ENCODE peak calls at places on chromosome 4, in four cellular contexts. P is suprapubic skin, L is A549, V is stomach. Q is an unnamed sample. For H3K9me3, the result is how much of the 10 kb centered on the place peaks cover.

GRCh38 chr4:163063891-163064290 is 102.8 kb downstream of the NAF1 start:
- DNase-seq in L (peak), V (no peak), P (no peak), Q (no peak)

GRCh38 chr4:104393649-104394048 is 101.0 kb downstream of the CXXC4 start:
- DNase-seq in L (no peak), V (no peak), P (no peak), Q (no peak)

GRCh38 chr4:182643801-182644311 is 273.3 kb downstream of the DCTD start:
- DNase-seq in P (no peak), L (no peak), V (no peak), Q (no peak)

GRCh38 chr4:55186700-55187099 is 61.3 kb upstream of the KDR start:
- DNase-seq in V (no peak), L (no peak), P (no peak), Q (no peak)

GRCh38 chr4:174218127-174218790 is 65.2 kb downstream of the FBXO8 start:
- DNase-seq in V (no peak), L (no peak), P (no peak), Q (no peak)

GRCh38 chr4:46506876-46507275 is 116.9 kb upstream of the GABRA2 start:
- DNase-seq in L (no peak), P (no peak), V (no peak), Q (no peak)

GRCh38 chr4:36006226-36006625 is 238.1 kb downstream of the ARAP2 start:
- DNase-seq in V (no peak), P (no peak), L (peak), Q (no peak)

GRCh38 chr4:177281544-177281943 is 28.1 kb upstream of the NEIL3 start:
- DNase-seq in L (no peak), P (no peak), V (no peak), Q (no peak)

GRCh38 chr4:84856468-84856867 is 110.0 kb downstream of the WDFY3 start:
- DNase-seq in P (no peak), V (no peak), L (no peak), Q (no peak)

GRCh38 chr4:24655971-24656370 is 71.6 kb upstream of the DHX15 start:
- DNase-seq in V (no peak), P (no peak), L (peak), Q (no peak)

GRCh38 chr4:61923179-61923578 is 723.1 kb downstream of the ADGRL3 start:
- DNase-seq in L (no peak), P (no peak), V (no peak), Q (no peak)

GRCh38 chr4:180028682-180029081 is 2214.5 kb upstream of the TENM3 start:
- DNase-seq in L (peak), P (no peak), V (no peak), Q (peak)

GRCh38 chr4:26812049-26812729 is 48.5 kb upstream of the STIM2 start:
- DNase-seq in V (no peak), L (no peak), P (no peak), Q (no peak)

GRCh38 chr4:108427946-108428345 is 192.4 kb upstream of the RPL34 start:
- DNase-seq in V (no peak), L (no peak), P (no peak), Q (no peak)

GRCh38 chr4:84691170-84691691 is 108.3 kb downstream of the CDS1 start:
- DNase-seq in P (no peak), V (no peak), L (peak), Q (no peak)

GRCh38 chr4:142407569-142407968 is 438.5 kb downstream of the INPP4B start:
- DNase-seq in V (no peak), L (peak), P (no peak), Q (no peak)

GRCh38 chr4:108333353-108333920 is 164.7 kb upstream of the LEF1 start:
- DNase-seq in P (no peak), L (no peak), V (no peak), Q (no peak)

GRCh38 chr4:8089862-8090261 is 68.8 kb downstream of the ABLIM2 start:
- DNase-seq in P (no peak), V (no peak), L (no peak), Q (no peak)

GRCh38 chr4:89305712-89306437 is 1.7 kb downstream of the GPRIN3 start:
- DNase-seq in V (no peak), P (no peak), L (peak), Q (no peak)

GRCh38 chr4:172042714-172043114 is 229.5 kb downstream of the GALNTL6 start:
- DNase-seq in L (peak), V (no peak), P (no peak), Q (no peak)

GRCh38 chr4:168098257-168098717 is 6.0 kb downstream of the ANXA10 start:
- DNase-seq in V (no peak), P (no peak), L (peak), Q (no peak)

GRCh38 chr4:83959160-83959559 is 423.3 kb downstream of the GPAT3 start:
- DNase-seq in V (no peak), L (no peak), P (no peak), Q (no peak)

GRCh38 chr4:47155907-47156306 is 124.5 kb downstream of the GABRB1 start:
- DNase-seq in V (no peak), L (no peak), P (no peak), Q (no peak)

GRCh38 chr4:34202154-34202553 is 2042.2 kb downstream of the ARAP2 start:
- DNase-seq in V (no peak), L (no peak), P (no peak), Q (no peak)

GRCh38 chr4:19063662-19064061 is 1042.1 kb upstream of the LCORL start:
- DNase-seq in L (no peak), V (no peak), P (no peak), Q (no peak)

GRCh38 chr4:169070895-169071218 is 60.8 kb upstream of the CBR4 start:
- DNase-seq in P (no peak), V (peak), L (peak), Q (peak)

GRCh38 chr4:59960143-59960542 is 1240.0 kb upstream of the ADGRL3 start:
- DNase-seq in L (no peak), P (no peak), V (no peak), Q (no peak)

GRCh38 chr4:5708171-5708828 is at the start of gene EVC2:
- DNase-seq in V (peak), L (peak), P (peak), Q (peak)

GRCh38 chr4:123304151-123305021 is 92.2 kb upstream of the SPRY1 start:
- DNase-seq in V (no peak), L (no peak), P (no peak), Q (no peak)

DNA sequence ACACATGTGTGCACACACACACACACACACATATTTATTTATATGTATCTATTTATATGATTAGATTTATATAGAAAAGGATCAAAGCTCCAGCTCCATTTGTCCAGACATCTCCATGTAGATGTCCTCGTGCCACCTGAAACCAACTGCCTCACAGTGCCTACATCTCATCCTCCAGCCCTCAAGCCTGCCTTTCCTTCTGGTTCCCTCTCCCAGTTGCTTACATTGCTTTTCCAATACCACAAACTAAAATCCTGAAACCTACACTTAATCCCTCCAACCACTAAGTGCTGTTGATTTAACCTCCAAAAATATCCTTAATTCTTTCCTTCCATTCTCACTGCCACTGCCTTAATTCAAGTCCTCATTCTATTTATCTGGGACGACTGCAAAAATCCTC is 51.4 kb downstream of the STBD1 start:
- DNase-seq in P (no peak), V (no peak), L (no peak), Q (no peak)
- H3K9me3 ChIP-seq in P (under half), V (under half), L (under half), Q (under half)

GRCh38 chr4:139317635-139318034 is 15.4 kb upstream of the NDUFC1 start:
- DNase-seq in P (no peak), V (no peak), L (no peak), Q (no peak)

GRCh38 chr4:139315221-139315675 is 13.0 kb upstream of the NDUFC1 start:
- DNase-seq in V (no peak), L (no peak), P (no peak), Q (no peak)

GRCh38 chr4:139314047-139314800 is 11.9 kb upstream of the NDUFC1 start:
- DNase-seq in L (no peak), V (no peak), P (no peak), Q (no peak)

GRCh38 chr4:139319571-139319970 is 17.3 kb upstream of the NDUFC1 start:
- DNase-seq in V (no peak), L (no peak), P (no peak), Q (no peak)

GRCh38 chr4:139316733-139317132 is 14.5 kb upstream of the NDUFC1 start:
- DNase-seq in L (no peak), V (no peak), P (no peak), Q (no peak)
- H3K4me3 ChIP-seq in L (no peak), V (no peak), P (no peak), Q (no peak)

DNA sequence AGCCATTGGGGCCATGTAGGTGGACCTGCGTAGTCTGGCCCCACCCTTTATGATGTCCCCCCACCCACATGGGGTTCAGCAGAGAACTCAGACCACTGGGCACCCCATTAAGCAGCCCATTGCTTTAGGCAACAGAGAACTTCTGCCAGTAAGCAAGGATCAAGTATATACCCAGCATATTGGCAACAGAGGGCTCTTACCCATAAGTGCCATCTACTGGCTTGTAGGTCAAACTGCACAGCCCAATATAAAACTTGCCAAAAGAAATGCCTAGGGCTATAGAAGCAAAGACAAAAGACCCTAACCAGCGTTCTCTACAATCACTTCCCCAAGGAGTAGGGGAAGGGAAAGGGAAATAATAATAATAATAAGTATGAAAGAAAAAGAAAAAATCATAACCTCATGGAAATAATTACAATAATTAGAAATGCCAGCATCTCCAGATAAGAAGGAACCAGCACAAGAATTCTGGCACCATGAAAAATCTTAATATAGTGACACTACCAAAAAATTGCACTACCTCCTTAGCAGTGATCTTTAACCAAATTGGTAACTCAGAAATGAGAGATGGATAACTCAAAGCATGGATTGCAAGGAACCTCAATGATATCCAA is 1090.7 kb downstream of the FAT4 start:
- DNase-seq in P (no peak), L (peak), V (no peak), Q (no peak)
- TF ChIP-seq CTCF in P (no peak), L (no peak), V (peak), Q (no peak)

DNA sequence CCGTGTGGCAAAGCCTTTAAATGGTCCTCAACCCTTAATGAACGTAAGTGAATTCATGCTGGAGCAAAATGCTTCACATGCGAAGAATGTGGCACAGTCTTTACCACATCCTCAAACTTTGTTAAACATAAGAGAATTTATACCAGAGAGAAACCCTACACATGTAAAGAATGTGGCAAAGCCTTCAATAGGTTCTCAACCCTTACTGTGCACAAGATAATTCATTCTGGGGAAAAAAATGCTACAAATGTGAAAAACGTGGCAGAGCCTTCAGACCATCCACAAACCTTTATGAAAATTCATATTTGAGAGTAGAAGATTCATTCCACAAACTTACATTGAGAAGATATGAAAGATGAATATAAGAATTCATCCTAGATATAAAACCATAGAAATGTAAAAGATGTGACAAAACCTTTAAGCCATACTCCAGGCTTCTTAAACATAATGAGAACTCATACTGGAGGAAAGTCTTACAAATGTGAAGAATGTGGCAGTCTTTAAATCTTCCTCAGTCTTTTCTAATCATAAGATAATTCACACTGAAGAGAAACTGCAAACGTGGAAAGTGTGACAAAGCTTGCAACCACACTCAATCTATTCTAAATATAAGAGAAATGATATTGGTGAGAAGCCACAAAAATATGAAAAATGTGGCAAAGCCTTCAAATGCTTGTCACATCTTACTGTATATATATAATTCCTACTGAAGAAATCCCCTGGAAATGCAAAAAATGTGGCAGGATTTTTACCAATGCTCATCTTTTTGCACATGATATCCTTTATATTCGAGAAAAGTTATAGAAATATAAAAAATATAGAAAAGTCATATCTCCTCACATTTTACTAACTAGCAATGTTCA is 36.9 kb downstream of the ZNF141 start:
- DNase-seq in P (no peak), L (no peak), V (no peak), Q (no peak)
- H3K9me3 ChIP-seq in P (half or more), L (half or more), V (half or more), Q (under half)

GRCh38 chr4:41181037-41181436 is 33.3 kb downstream of the APBB2 start:
- DNase-seq in P (no peak), L (no peak), V (no peak), Q (no peak)
- H3K4me3 ChIP-seq in P (no peak), L (no peak), V (no peak), Q (no peak)

GRCh38 chr4:99615210-99615834 is 40.7 kb downstream of the MTTP start:
- DNase-seq in P (no peak), L (no peak), V (no peak), Q (no peak)
- TF ChIP-seq CTCF in P (no peak), L (no peak), V (no peak), Q (no peak)

DNA sequence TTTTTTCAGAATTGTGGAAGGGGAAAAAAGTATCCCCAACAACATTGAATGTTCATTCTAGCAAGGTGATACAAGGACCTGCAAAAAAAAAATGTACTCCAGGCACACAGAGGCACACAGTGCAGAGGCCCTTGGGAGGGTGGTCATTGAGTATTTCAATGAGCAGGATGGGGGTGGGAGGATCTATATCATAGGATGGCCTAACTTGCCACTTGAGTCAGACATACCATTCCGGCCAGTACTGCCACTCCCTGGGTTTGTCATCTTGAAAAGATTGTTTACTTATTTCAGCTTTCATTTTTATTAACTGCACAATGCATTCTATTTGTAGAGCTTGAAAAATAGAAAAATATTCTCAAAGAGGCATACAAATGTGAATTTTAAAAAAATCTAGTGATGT is 18.7 kb downstream of the ZNF595 start:
- DNase-seq in L (no peak), V (no peak), P (no peak), Q (no peak)
- H3K9me3 ChIP-seq in L (half or more), V (half or more), P (half or more), Q (under half)